ENCODE peak calls at places on chromosomes 11 and 22, in six cellular contexts. Y is stimulated activated CD4-positive, alpha-beta T cell treated with anti-CD3 and anti-CD28 coated beads, Interleukin-1b, Interleukin-23, amount 100 ng/mL, for 1 hour; Q is NCI-H1092 treated with DMSO at 0.1 percent for 48 hours; V is brain microvascular endothelial cell; E is DMS79 treated with DMSO at 0.1 percent for 48 hours; M is amniotic stem cell. B is an unnamed sample.

GRCh38 chr11:34176980-34177319 is 71.5 kb downstream of the NAT10 start:
- DNase-seq in E (no peak), Q (peak), Y (no peak), V (no peak), M (no peak), B (no peak)

GRCh38 chr11:47161890-47162289 is 14.8 kb downstream of the ARFGAP2 start:
- DNase-seq in M (no peak), Y (no peak), V (no peak), E (no peak), Q (no peak), B (no peak)

GRCh38 chr11:1299621-1300020 is 9.8 kb downstream of the TOLLIP start:
- DNase-seq in M (no peak), E (no peak), V (no peak), Y (no peak), Q (no peak), B (peak)

GRCh38 chr11:2314136-2314524 is 12.3 kb downstream of the TSPAN32 start:
- DNase-seq in V (no peak), Q (no peak), Y (no peak), M (no peak), E (no peak), B (no peak)

GRCh38 chr22:46997311-46997970 is 235.0 kb downstream of the TBC1D22A start:
- DNase-seq in Y (no peak), Q (no peak), E (no peak), M (no peak), V (no peak), B (no peak)

GRCh38 chr11:132312161-132312560 is 941.7 kb downstream of the NTM start:
- DNase-seq in Y (no peak), M (no peak), Q (no peak), V (peak), E (no peak), B (no peak)

GRCh38 chr11:131668867-131669780 is 298.7 kb downstream of the NTM start:
- DNase-seq in Q (no peak), E (peak), V (peak), Y (no peak), M (no peak), B (no peak)

GRCh38 chr11:116695657-116696254 is 77.0 kb downstream of the BUD13 start:
- DNase-seq in E (no peak), V (no peak), Q (no peak), Y (no peak), M (no peak), B (no peak)

GRCh38 chr11:132022718-132023117 is 652.3 kb downstream of the NTM start:
- DNase-seq in Q (no peak), M (no peak), V (no peak), Y (no peak), E (no peak), B (no peak)

GRCh38 chr11:105524286-105524685 is 85.6 kb upstream of the GRIA4 start:
- DNase-seq in V (no peak), Q (no peak), M (no peak), Y (no peak), E (no peak), B (no peak)

GRCh38 chr11:63573881-63574855 is 11.0 kb upstream of the PLAAT2 start:
- DNase-seq in V (peak), Y (no peak), E (peak), M (no peak), Q (no peak), B (no peak)

GRCh38 chr11:1300569-1301187 is 8.8 kb downstream of the TOLLIP start:
- DNase-seq in E (no peak), Q (no peak), M (no peak), V (no peak), Y (no peak), B (peak)

GRCh38 chr11:3807856-3808845 is at the start of gene PGAP2:
- DNase-seq in Q (peak), E (peak), Y (no peak), V (peak), M (peak), B (peak)

GRCh38 chr11:6258571-6258998 is 1.1 kb upstream of the CCKBR start:
- DNase-seq in E (no peak), Q (peak), Y (no peak), M (no peak), V (no peak), B (no peak)